ENCODE peak calls at places on chromosomes 16 and 17, in five cellular contexts. C is IMR-90, R is neuronal stem cell, G is H1, M is H9. L is an unnamed sample.

GRCh38 chr17:46264456-46265198 is 30.3 kb upstream of the LRRC37A start:
- DNase-seq in R (no peak), M (peak; percentile 43), G (no peak), C (peak; percentile 92), L (peak; percentile 96)

GRCh38 chr16:84117482-84117843 is 721 bp upstream of the MBTPS1 start:
- DNase-seq in G (no peak), M (no peak), R (peak; percentile 20), C (peak; percentile 31), L (peak; percentile 63)

GRCh38 chr17:57986841-57987581 is 1.0 kb downstream of the VEZF1 start:
- DNase-seq in G (no peak), C (peak; percentile 91), R (peak; percentile 63), M (no peak), L (peak; percentile 88)

GRCh38 chr17:63361182-63361581 is 84.9 kb downstream of the CYB561 start:
- DNase-seq in R (no peak), C (no peak), G (no peak), M (no peak), L (no peak)

GRCh38 chr17:58913971-58914769 is 158.5 kb downstream of the PPM1E start:
- DNase-seq in G (no peak), R (no peak), M (no peak), C (peak; percentile 51), L (peak; percentile 53)

GRCh38 chr16:86391987-86392386 is 118.3 kb upstream of the FOXF1 start:
- DNase-seq in M (no peak), R (no peak), C (peak; percentile 93), G (no peak), L (peak; percentile 91)

GRCh38 chr16:26644912-26645543 is 421.7 kb upstream of the C16orf82 start:
- DNase-seq in C (no peak), G (no peak), R (no peak), M (no peak), L (no peak)

GRCh38 chr17:78538033-78538776 is 39.0 kb downstream of the DNAH17 start:
- DNase-seq in M (no peak), G (no peak), R (no peak), C (no peak), L (no peak)

GRCh38 chr17:60086822-60087591 is 8.3 kb upstream of the HEATR6 start:
- DNase-seq in M (no peak), G (no peak), C (peak; percentile 72), R (no peak), L (peak; percentile 93)

GRCh38 chr16:31138621-31139578 is 3.4 kb upstream of the PRSS8 start:
- DNase-seq in R (no peak), G (peak; percentile 70), C (peak; percentile 70), M (peak; percentile 80), L (peak; percentile 18)

GRCh38 chr17:49012893-49013255 is 15.7 kb downstream of the IGF2BP1 start:
- DNase-seq in R (no peak), G (no peak), M (peak; percentile 44), C (no peak), L (no peak)

GRCh38 chr17:81135503-81136283 is 29.6 kb upstream of the PVALEF start:
- DNase-seq in C (no peak), G (no peak), M (no peak), R (no peak), L (no peak)

GRCh38 chr17:37392024-37392590 is 14.5 kb downstream of the ACACA start:
- DNase-seq in M (no peak), R (no peak), G (no peak), C (peak; percentile 90), L (peak; percentile 86)

GRCh38 chr17:56478836-56479447 is 114.6 kb upstream of the NOG start:
- DNase-seq in M (peak; percentile 52), G (no peak), R (peak; percentile 8), C (peak; percentile 25), L (peak; percentile 25)

GRCh38 chr17:13046361-13046760 is 28.5 kb upstream of the ELAC2 start:
- DNase-seq in M (no peak), R (no peak), C (no peak), G (no peak), L (no peak)

GRCh38 chr16:89953671-89954406 is 5.3 kb downstream of the DEF8 start:
- DNase-seq in C (no peak), G (no peak), R (no peak), M (no peak), L (no peak)

GRCh38 chr16:8874388-8874787 is 5.6 kb upstream of the CARHSP1 start:
- DNase-seq in R (no peak), M (no peak), C (no peak), G (no peak), L (no peak)

GRCh38 chr16:58937661-58938060 is 203.5 kb upstream of the GOT2 start:
- DNase-seq in M (no peak), G (no peak), C (no peak), R (no peak), L (no peak)

GRCh38 chr17:66715745-66716156 is 119.2 kb upstream of the CACNG5 start:
- DNase-seq in R (peak; percentile 56), G (no peak), M (peak; percentile 62), C (peak; percentile 75), L (peak; percentile 71)

GRCh38 chr17:28705728-28706334 is 5.9 kb downstream of the PROCA1 start:
- DNase-seq in G (no peak), R (no peak), M (no peak), C (no peak), L (no peak)

GRCh38 chr16:80807916-80808315 is 3.5 kb upstream of the CDYL2 start:
- DNase-seq in M (no peak), R (no peak), G (no peak), C (no peak), L (no peak)

GRCh38 chr16:84044108-84044488 is 1.5 kb upstream of the SLC38A8 start:
- DNase-seq in R (no peak), C (peak; percentile 28), G (no peak), M (peak; percentile 68), L (peak; percentile 38)

GRCh38 chr17:66540131-66540781 is 237.8 kb downstream of the PRKCA start:
- DNase-seq in C (peak; percentile 91), M (peak; percentile 61), R (peak; percentile 55), G (peak; percentile 59), L (peak; percentile 95)

GRCh38 chr16:79066621-79067020 is 533.9 kb downstream of the MAF start:
- DNase-seq in R (no peak), M (no peak), G (no peak), C (no peak), L (no peak)

GRCh38 chr16:51392651-51393187 is 241.6 kb upstream of the SALL1 start:
- DNase-seq in R (no peak), C (peak; percentile 85), M (peak; percentile 32), G (peak; percentile 54), L (peak; percentile 98)

GRCh38 chr16:50259334-50260205 is 6.8 kb upstream of the ADCY7 start:
- DNase-seq in M (no peak), C (no peak), G (no peak), R (peak; percentile 57), L (peak; percentile 24)

GRCh38 chr17:33904438-33904837 is 350.6 kb upstream of the CCL2 start:
- DNase-seq in M (no peak), C (no peak), G (no peak), R (no peak), L (no peak)

GRCh38 chr17:42518755-42519545 is 17.1 kb upstream of the NAGLU start:
- DNase-seq in C (no peak), G (no peak), R (no peak), M (peak; percentile 22), L (no peak)

GRCh38 chr17:44959821-44960523 is 8.1 kb downstream of the C1QL1 start:
- DNase-seq in G (no peak), R (no peak), M (peak; percentile 58), C (no peak), L (no peak)

GRCh38 chr17:57136355-57136754 is 51.3 kb downstream of the AKAP1 start:
- DNase-seq in G (no peak), R (no peak), C (no peak), M (peak; percentile 43), L (no peak)

GRCh38 chr16:81863630-81864352 is 84.7 kb downstream of the PLCG2 start:
- DNase-seq in G (no peak), R (no peak), M (peak; percentile 50), C (no peak), L (no peak)

GRCh38 chr17:50150354-50151040 is at the start of gene PPP1R9B:
- DNase-seq in M (no peak), R (no peak), C (no peak), G (no peak), L (no peak)
- H3K4ac ChIP-seq in M (no peak within 1 kb of the TSS), R (no peak within 1 kb of the TSS), C (peak within 1 kb of the TSS; percentile 100), G (peak within 1 kb of the TSS; percentile 97), L (peak within 1 kb of the TSS; percentile 96)

DNA sequence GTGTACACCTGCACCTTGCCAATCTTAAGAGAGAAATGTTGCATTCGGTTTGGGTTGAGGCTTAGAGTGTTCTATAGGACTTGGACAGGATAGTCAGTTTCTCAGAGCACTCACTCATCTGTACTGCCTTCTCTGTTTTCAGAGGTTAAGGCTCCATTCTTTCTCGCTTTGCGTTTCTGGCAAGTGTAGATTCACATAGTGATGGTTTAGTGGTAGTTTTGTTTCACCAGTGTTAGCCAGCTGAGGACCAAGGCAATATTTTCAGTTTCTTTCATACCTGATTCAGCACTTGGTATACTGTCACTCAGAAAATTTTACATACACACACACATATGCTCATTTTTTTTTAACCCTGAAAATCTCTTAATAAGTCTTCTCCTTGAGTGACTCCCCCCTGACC is 1.3 kb downstream of the ATXN1L start:
- DNase-seq in C (no peak), R (no peak), G (no peak), M (no peak), L (no peak)
- H3K4ac ChIP-seq in C (no peak overlapping the region), R (no peak overlapping the region), G (no peak overlapping the region), M (no peak overlapping the region), L (no peak overlapping the region)

DNA sequence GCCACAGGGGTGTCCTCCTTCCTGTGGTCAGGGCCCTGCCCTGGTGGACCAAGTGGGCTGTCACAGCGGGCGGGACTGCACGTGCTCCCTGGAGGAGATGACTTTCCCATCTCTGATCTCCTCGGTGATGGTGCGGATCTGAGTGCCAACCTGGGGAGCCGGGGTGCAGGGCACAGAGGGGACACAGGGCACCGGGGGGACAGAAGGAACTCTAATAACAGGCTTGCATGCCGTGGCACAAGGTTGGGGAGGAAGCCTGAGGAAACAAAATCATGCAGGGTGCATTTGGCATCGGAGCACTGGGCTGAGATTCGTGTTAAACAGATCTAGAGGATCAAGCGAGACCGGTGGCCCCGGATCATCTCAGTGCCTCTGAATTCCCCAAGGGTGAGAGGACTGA is 3.4 kb downstream of the KRT36 start:
- DNase-seq in R (no peak), G (no peak), M (no peak), C (no peak), L (no peak)
- H3K4ac ChIP-seq in R (no peak overlapping the region), G (no peak overlapping the region), M (no peak overlapping the region), C (no peak overlapping the region), L (no peak overlapping the region)

DNA sequence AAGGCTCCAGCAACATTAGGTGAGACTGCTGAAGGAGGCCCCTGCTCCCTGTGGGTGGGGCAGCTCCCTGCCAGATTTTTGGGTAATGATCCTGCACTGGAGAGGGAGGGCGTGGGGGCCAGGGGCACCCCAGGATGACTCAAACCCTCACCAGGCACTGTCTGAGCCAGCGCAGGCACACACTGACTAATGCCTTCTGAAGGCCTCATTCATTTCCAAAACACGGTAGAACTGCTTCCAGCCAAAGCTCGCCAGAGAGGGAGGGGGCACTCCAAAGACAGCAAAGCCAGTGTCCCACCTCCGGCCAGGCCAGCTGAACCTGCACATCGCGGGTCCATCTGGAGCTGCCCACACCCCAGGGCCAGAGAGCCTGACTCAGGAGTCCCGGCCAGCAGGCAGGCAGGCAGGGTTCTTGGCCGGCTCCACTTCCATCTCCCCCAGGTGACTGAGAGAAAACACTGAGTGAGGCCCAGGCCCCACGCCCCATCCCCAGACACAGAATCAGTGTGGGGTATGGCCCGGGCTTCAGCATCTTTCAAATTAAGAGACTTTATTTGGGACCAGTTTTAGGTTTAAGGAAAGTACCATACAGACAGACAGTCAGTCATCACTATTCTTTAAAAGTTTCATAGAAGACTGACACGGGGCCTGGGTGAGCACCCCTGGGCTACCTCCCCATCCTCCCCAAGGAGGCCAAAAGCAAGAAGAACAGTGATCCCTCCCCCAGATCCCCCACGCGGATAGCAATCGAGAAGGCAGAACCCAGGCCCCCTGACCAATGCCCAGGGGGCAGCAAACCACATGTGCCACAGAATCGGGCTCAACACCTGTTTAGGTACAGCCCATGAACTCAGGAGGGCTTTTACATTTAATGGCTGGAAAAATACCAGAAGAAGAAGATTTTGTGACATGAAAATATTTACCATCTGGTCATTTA is 2.3 kb downstream of the PIEZO1 start:
- DNase-seq in R (no peak), C (peak; percentile 84), M (no peak), G (no peak), L (peak; percentile 76)
- H3K4ac ChIP-seq in R (peak overlapping the region; percentile 53), C (peak overlapping the region; percentile 92), M (no peak overlapping the region), G (no peak overlapping the region), L (peak overlapping the region; percentile 46)